ENCODE peak calls at places on chromosome 10, in eight cellular contexts. D is NCI-H524 treated with DMSO at 0.1 percent for 48 hours; C is activated T-helper 1 cell treated with anti-CD3 and anti-CD28 coated beads, Interleukin-12 subunit alpha, Interleukin-12 subunit beta, Interleukin-2, Interleukin-4 antibody, amounts not matched to agents 30 ng/mL and 10 ng/mL and 1 ng/mL, durations not matched to agents 14 hours and 24 hours and 36 hours; W is ureter; V is stimulated activated CD4-positive, alpha-beta T cell treated with anti-CD3 and anti-CD28 coated beads, Interleukin-15, amount 100 ng/mL, for 1 hour; R is SK-MEL-5; N is Caki2; Y is activated T-helper 9 cell treated with anti-CD3 and anti-CD28 coated beads, Interleukin-2, amount 50 U/mL, for 16 hours. M is an unnamed sample.
A peak's percentile ranks its signal among the peaks of the same experiment; 100 is the strongest.

GRCh38 chr10:52729259-52730104 is 43.1 kb downstream of the MBL2 start:
- DNase-seq in D (no peak), C (no peak), Y (no peak), W (no peak), R (peak; percentile 52), N (peak; percentile 27), V (no peak), M (no peak)

GRCh38 chr10:129615381-129615780 is 148.3 kb downstream of the MGMT start:
- DNase-seq in C (no peak), D (no peak), Y (no peak), N (no peak), V (no peak), W (no peak), R (no peak), M (no peak)

GRCh38 chr10:69750726-69751125 is 51.0 kb upstream of the COL13A1 start:
- DNase-seq in R (no peak), V (no peak), N (no peak), Y (no peak), W (no peak), C (no peak), D (no peak), M (no peak)

GRCh38 chr10:49594594-49594993 is 15.5 kb upstream of the SLC18A3 start:
- DNase-seq in D (no peak), C (no peak), R (peak; percentile 72), N (peak; percentile 41), V (no peak), W (no peak), Y (no peak), M (no peak)

GRCh38 chr10:120511165-120511564 is 54.1 kb downstream of the PLPP4 start:
- DNase-seq in D (no peak), W (no peak), R (no peak), Y (no peak), V (no peak), C (no peak), N (no peak), M (no peak)

GRCh38 chr10:10765017-10765416 is 252.7 kb upstream of the CELF2 start:
- DNase-seq in R (no peak), D (no peak), V (no peak), Y (no peak), C (no peak), W (no peak), N (no peak), M (no peak)

GRCh38 chr10:101625821-101626412 is 37.8 kb downstream of the DPCD start:
- DNase-seq in D (peak; percentile 63), R (no peak), W (no peak), Y (no peak), N (no peak), V (no peak), C (no peak), M (no peak)

GRCh38 chr10:120493411-120494312 is 36.6 kb downstream of the PLPP4 start:
- DNase-seq in V (no peak), Y (no peak), R (no peak), W (peak; percentile 9), C (no peak), N (no peak), D (no peak), M (no peak)

GRCh38 chr10:112904000-112904399 is 46.0 kb upstream of the TCF7L2 start:
- DNase-seq in R (no peak), W (no peak), D (no peak), C (no peak), N (peak; percentile 59), V (no peak), Y (no peak), M (no peak)

GRCh38 chr10:36688717-36689116 is 436.7 kb upstream of the ANKRD30A start:
- DNase-seq in D (no peak), V (no peak), R (no peak), Y (no peak), W (no peak), N (no peak), C (no peak), M (no peak)

GRCh38 chr10:113454341-113455061 is 98.4 kb upstream of the HABP2 start:
- DNase-seq in Y (no peak), D (no peak), W (peak; percentile 58), V (no peak), N (peak; percentile 11), C (no peak), R (peak; percentile 41), M (no peak)

GRCh38 chr10:124036746-124037145 is 56.7 kb downstream of the CHST15 start:
- DNase-seq in Y (no peak), D (no peak), V (no peak), R (no peak), N (no peak), C (no peak), W (no peak), M (no peak)

GRCh38 chr10:69801094-69801433 is 642 bp upstream of the COL13A1 start:
- DNase-seq in R (peak; percentile 58), W (peak; percentile 70), V (no peak), D (no peak), N (peak; percentile 34), C (no peak), Y (no peak), M (no peak)

GRCh38 chr10:101772895-101773761 is 2.8 kb downstream of the FGF8 start:
- DNase-seq in Y (no peak), R (no peak), D (no peak), N (no peak), W (no peak), C (no peak), V (no peak), M (no peak)

GRCh38 chr10:47022311-47023131 is 111.3 kb downstream of the PTPN20 start:
- DNase-seq in R (no peak), D (no peak), C (no peak), W (peak; percentile 32), N (no peak), V (no peak), Y (no peak), M (no peak)

GRCh38 chr10:75956624-75957023 is 525.2 kb downstream of the LRMDA start:
- DNase-seq in N (no peak), Y (no peak), W (no peak), C (no peak), D (no peak), V (no peak), R (peak; percentile 20), M (no peak)

GRCh38 chr10:78544447-78545085 is 510.9 kb downstream of the RPS24 start:
- DNase-seq in C (no peak), V (no peak), Y (no peak), D (no peak), N (no peak), W (no peak), R (no peak), M (no peak)

GRCh38 chr10:117399341-117400196 is 24.3 kb upstream of the PDZD8 start:
- DNase-seq in W (no peak), C (no peak), Y (no peak), R (no peak), N (peak; percentile 60), V (no peak), D (no peak), M (no peak)

GRCh38 chr10:24957624-24958435 is 5.4 kb upstream of the PRTFDC1 start:
- DNase-seq in W (no peak), Y (no peak), D (no peak), R (peak; percentile 60), C (no peak), V (no peak), N (peak; percentile 38), M (no peak)

GRCh38 chr10:9012312-9012711 is 957.8 kb downstream of the GATA3 start:
- DNase-seq in W (no peak), Y (no peak), N (no peak), D (no peak), V (no peak), C (no peak), R (no peak), M (no peak)

GRCh38 chr10:67520924-67521520 is 175.0 kb downstream of the CTNNA3 start:
- DNase-seq in C (peak; percentile 9), Y (no peak), W (peak; percentile 50), N (peak; percentile 30), R (peak; percentile 69), V (no peak), D (no peak), M (no peak)

GRCh38 chr10:126640391-126640790 is 30.1 kb downstream of the C10orf90 start:
- DNase-seq in C (no peak), N (no peak), D (no peak), R (peak; percentile 83), V (no peak), Y (no peak), W (no peak), M (no peak)

GRCh38 chr10:96686514-96686913 is 33.8 kb downstream of the PIK3AP1 start:
- DNase-seq in V (no peak), W (no peak), R (no peak), D (no peak), Y (no peak), N (no peak), C (no peak), M (no peak)

GRCh38 chr10:667096-667495 is 22.4 kb downstream of the DIP2C start:
- DNase-seq in Y (no peak), R (no peak), N (no peak), W (no peak), D (peak; percentile 3), V (no peak), C (no peak), M (no peak)

GRCh38 chr10:132464256-132465192 is 67.5 kb downstream of the PWWP2B start:
- DNase-seq in V (no peak), C (no peak), R (no peak), Y (no peak), W (peak; percentile 86), D (no peak), N (no peak), M (no peak)

GRCh38 chr10:72331575-72332422 is 22.9 kb downstream of the DNAJB12 start:
- DNase-seq in D (peak; percentile 52), R (no peak), N (peak; percentile 94), Y (peak; percentile 74), V (peak; percentile 69), W (peak; percentile 92), C (peak; percentile 78), M (peak; percentile 56)

GRCh38 chr10:128046934-128047251 is 79.3 kb downstream of the MKI67 start:
- DNase-seq in C (no peak), V (no peak), R (no peak), W (no peak), N (no peak), Y (no peak), D (no peak), M (no peak)

GRCh38 chr10:6917125-6917524 is 337.0 kb upstream of the PRKCQ start:
- DNase-seq in V (no peak), R (no peak), W (no peak), Y (no peak), N (no peak), C (no peak), D (no peak), M (no peak)

GRCh38 chr10:130801784-130802183 is 509.7 kb downstream of the TCERG1L start:
- DNase-seq in V (no peak), Y (no peak), W (no peak), R (no peak), D (no peak), C (no peak), N (no peak), M (no peak)

GRCh38 chr10:26790596-26790995 is 70.2 kb downstream of the ABI1 start:
- DNase-seq in D (no peak), W (no peak), Y (no peak), N (no peak), C (no peak), R (no peak), V (no peak), M (no peak)

GRCh38 chr10:126598009-126598408 is 72.5 kb downstream of the C10orf90 start:
- DNase-seq in N (peak; percentile 10), V (no peak), W (peak; percentile 48), D (no peak), Y (no peak), C (no peak), R (peak; percentile 81), M (no peak)

GRCh38 chr10:79070611-79071534 is 2.1 kb downstream of the ZMIZ1 start:
- DNase-seq in R (peak; percentile 66), D (no peak), C (no peak), V (no peak), N (peak; percentile 85), W (peak; percentile 93), Y (no peak), M (peak; percentile 53)

GRCh38 chr10:7107287-7107686 is 303.5 kb downstream of the SFMBT2 start:
- DNase-seq in V (no peak), W (no peak), Y (no peak), R (no peak), N (no peak), C (no peak), D (no peak), M (no peak)

GRCh38 chr10:17859492-17860156 is 50.5 kb downstream of the MRC1 start:
- DNase-seq in N (no peak), W (no peak), D (no peak), Y (no peak), V (no peak), R (no peak), C (no peak), M (no peak)

M was measured in esophagus squamous epithelium.